ENCODE peak calls at places on chromosome 22, in six cellular contexts. H is cardiac muscle cell, N is Peyer's patch, J is PC-9, P is bronchial epithelial cell, U is adrenal gland. E is an unnamed sample.

GRCh38 chr22:40070701-40071100 is 75.9 kb downstream of the FAM83F start:
- DNase-seq in H (peak; percentile 67), N (no peak), J (no peak), P (peak; percentile 5), U (no peak), E (no peak)

GRCh38 chr22:39733191-39733590 is 160.4 kb downstream of the ENTHD1 start:
- DNase-seq in H (no peak), N (no peak), J (no peak), P (no peak), U (no peak), E (no peak)

GRCh38 chr22:43226368-43226979 is 39.5 kb upstream of the TTLL12 start:
- DNase-seq in H (peak; percentile 67), N (no peak), J (no peak), P (no peak), U (no peak), E (no peak)

GRCh38 chr22:48734359-48734758 is 1093.3 kb downstream of the BRD1 start:
- DNase-seq in H (no peak), N (no peak), J (no peak), P (no peak), U (no peak), E (no peak)

GRCh38 chr22:36587289-36588154 is 58.6 kb upstream of the EIF3D start:
- DNase-seq in H (no peak), N (no peak), J (no peak), P (no peak), U (no peak), E (no peak)

GRCh38 chr22:48701296-48702030 is 1126.2 kb downstream of the BRD1 start:
- DNase-seq in H (no peak), N (no peak), J (no peak), P (no peak), U (no peak), E (no peak)

GRCh38 chr22:27246558-27246957 is 555.0 kb downstream of the MN1 start:
- DNase-seq in H (no peak), N (no peak), J (no peak), P (no peak), U (no peak), E (no peak)

GRCh38 chr22:18023509-18024275 is 669 bp downstream of the MICAL3 start:
- DNase-seq in H (peak; percentile 86), N (peak; percentile 87), J (peak; percentile 60), P (peak; percentile 79), U (peak; percentile 84), E (peak; percentile 74)

GRCh38 chr22:42171946-42172345 is 41.3 kb upstream of the CYP2D6 start:
- DNase-seq in H (no peak), N (no peak), J (no peak), P (no peak), U (no peak), E (no peak)

GRCh38 chr22:48574776-48575566 is 1252.7 kb downstream of the BRD1 start:
- DNase-seq in H (peak; percentile 79), N (no peak), J (no peak), P (no peak), U (no peak), E (no peak)

GRCh38 chr22:38422615-38423511 is 32.1 kb downstream of the KCNJ4 start:
- DNase-seq in H (no peak), N (peak; percentile 56), J (peak; percentile 33), P (no peak), U (no peak), E (no peak)

GRCh38 chr22:38313384-38313955 is 3.8 kb downstream of the CSNK1E start:
- DNase-seq in H (no peak), N (peak; percentile 81), J (peak; percentile 48), P (peak; percentile 89), U (peak; percentile 62), E (peak; percentile 89)

GRCh38 chr22:22767876-22768602 is 119.6 kb upstream of the IGLL5 start:
- DNase-seq in H (no peak), N (no peak), J (no peak), P (no peak), U (peak; percentile 8), E (no peak)

GRCh38 chr22:38187413-38188212 is 6.0 kb upstream of the PLA2G6 start:
- DNase-seq in H (no peak), N (no peak), J (no peak), P (peak; percentile 77), U (no peak), E (no peak)

GRCh38 chr22:32411388-32411787 is 659 bp downstream of the RTCB start:
- DNase-seq in H (no peak), N (peak; percentile 50), J (no peak), P (peak; percentile 74), U (no peak), E (no peak)

GRCh38 chr22:39136317-39136716 is 16.2 kb downstream of the CBX7 start:
- DNase-seq in H (no peak), N (no peak), J (no peak), P (no peak), U (no peak), E (no peak)

GRCh38 chr22:30260682-30261081 is 6.0 kb downstream of the OSM start:
- DNase-seq in H (no peak), N (no peak), J (no peak), P (no peak), U (no peak), E (no peak)

GRCh38 chr22:30370681-30371080 is 13.9 kb downstream of the CCDC157 start:
- DNase-seq in H (no peak), N (no peak), J (no peak), P (no peak), U (no peak), E (no peak)

GRCh38 chr22:41816871-41817270 is 16.0 kb upstream of the SREBF2 start:
- DNase-seq in H (no peak), N (no peak), J (no peak), P (no peak), U (no peak), E (no peak)

GRCh38 chr22:17963015-17963414 is 61.3 kb downstream of the MICAL3 start:
- DNase-seq in H (no peak), N (no peak), J (no peak), P (no peak), U (no peak), E (no peak)

DNA sequence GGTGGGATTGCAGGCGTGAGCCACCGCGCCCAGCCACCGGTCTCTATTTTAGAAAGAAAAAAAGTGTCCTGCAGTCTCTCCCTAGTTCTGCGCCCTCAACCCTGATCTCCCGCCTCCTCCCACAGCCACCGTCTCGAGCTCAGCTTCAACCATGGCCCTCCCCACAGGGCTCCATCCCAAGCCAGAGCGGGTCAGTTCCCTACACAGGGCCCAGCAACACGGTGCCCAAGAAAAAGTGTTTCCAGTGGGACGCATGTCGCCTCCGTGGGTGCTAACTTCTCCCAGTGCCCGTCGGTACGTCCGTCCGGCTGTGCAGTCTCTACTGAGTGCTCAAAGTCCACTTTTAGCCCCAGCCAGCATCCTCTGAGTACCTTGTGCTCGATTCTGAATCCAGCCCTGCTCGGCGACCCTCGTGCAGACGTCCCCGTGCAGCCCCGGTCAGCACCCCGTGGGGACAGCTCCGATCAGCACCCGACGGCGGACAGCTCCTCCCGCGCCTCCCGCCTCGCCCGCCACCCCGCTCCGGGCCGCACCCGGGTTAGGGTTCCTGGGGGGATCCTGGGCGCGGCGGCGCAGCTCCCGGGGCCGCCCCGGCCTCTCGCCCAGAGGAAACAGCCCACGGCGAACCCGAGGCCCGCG is 658 bp upstream of the MAPK8IP2 start:
- DNase-seq in H (peak; percentile 82), N (peak; percentile 67), J (peak; percentile 61), P (no peak), U (peak; percentile 65), E (peak; percentile 57)
- H3K4me3 ChIP-seq in H (peak overlapping the region; percentile 34), N (peak overlapping the region; percentile 57), J (no peak overlapping the region), P (no peak overlapping the region), U (no peak overlapping the region), E (peak overlapping the region; percentile 33)

DNA sequence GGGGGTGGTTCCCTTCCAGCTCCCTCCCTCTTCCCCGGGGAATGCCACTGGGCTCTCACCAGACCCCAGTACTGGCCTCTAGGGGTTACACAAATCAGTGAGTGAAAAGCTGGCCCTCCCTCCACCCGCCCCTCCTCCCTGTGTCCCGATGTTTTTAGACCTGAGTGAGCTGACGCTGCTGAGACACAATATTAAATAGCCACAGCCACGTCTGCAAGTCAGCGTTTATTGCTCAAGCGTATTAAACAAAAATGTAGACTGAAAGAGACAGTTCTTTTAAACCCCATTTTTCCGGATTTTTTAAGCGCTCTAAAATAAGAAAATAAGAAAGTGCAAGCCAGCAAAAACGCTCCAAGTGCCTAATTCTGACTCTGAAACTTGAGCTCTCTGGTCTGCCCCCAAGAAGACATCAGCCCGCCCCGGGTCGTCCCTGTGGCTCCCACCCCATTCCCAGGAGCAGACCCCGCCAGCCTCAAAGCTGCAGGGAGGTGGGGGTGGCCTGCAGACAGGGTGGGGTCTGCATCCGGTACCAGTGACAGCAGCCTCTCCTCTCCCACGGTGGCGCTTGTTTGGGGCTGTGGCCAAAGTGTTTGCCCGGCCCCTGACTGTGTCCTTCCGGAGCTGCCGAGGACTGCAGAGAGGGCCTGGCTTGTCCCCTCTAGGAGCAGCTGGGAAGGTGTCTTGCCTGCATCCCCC is 1.2 kb upstream of the TTLL8 start:
- DNase-seq in H (peak; percentile 72), N (no peak), J (no peak), P (no peak), U (no peak), E (no peak)
- TF ChIP-seq CTCF in H (peak; percentile 24), N (no peak), J (no peak), P (no peak), U (no peak), E (no peak)

DNA sequence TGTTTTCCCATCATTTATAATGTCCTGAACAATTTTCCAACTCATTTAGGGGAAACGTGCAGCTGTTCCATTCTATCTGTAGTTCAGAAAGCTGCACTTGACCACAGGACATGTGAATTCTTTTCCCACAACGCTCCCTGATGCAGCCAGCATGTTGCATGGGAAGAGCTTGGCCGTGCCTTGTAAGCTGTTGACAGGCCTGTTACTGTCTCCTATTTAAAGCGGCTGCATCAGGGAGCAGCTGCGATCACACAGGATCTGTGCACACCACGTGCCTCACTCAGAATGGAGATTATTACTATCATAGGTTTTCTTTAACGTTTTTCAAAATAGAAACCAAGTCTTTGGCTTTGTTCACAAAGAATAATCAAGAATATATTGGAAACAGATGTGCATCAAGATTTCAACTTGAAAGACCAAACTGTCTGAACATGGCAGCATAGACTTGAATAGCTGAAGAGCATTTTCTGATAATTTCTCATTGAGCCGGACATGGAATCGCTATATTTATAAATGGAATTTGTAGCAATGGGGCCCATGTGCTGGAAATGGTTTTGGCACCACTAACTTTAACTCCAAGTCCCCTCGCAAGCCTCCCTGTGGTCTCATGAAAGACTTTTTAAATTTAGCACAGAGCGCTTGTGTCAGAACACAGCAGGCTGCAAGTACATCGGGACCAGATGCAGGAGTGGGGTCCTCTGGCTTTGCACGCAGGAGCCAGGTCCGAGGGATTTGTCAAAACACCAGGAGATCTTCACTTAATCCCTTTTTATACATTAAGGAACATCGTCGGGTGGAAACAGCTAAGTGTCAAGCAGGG is 40.8 kb upstream of the MYO18B start:
- DNase-seq in H (peak; percentile 76), N (no peak), J (no peak), P (no peak), U (no peak), E (peak; percentile 30)
- H3K4me3 ChIP-seq in H (no peak overlapping the region), N (no peak overlapping the region), J (no peak overlapping the region), P (no peak overlapping the region), U (no peak overlapping the region), E (no peak overlapping the region)

GRCh38 chr22:47129902-47130301 is 367.5 kb downstream of the TBC1D22A start:
- DNase-seq in H (no peak), N (peak; percentile 92), J (peak; percentile 87), P (peak; percentile 65), U (no peak), E (no peak)
- TF ChIP-seq CTCF in H (no peak), N (no peak), J (no peak), P (no peak), U (no peak), E (no peak)